ENCODE peak calls at places on chromosomes 11 and 22, in six cellular contexts. C is MCF 10A; J is activated CD4-positive, alpha-beta T cell treated with anti-CD3 and anti-CD28 coated beads, Interleukin-2, amount 50 U/mL, for 48 hours; Z is NCI-H1436; P is pulmonary artery endothelial cell; V is gastrocnemius medialis. B is an unnamed sample.

GRCh38 chr11:11813288-11813962 is 28.3 kb upstream of the USP47 start:
- DNase-seq in C (peak; percentile 80), J (no peak), Z (no peak), P (no peak), V (peak; percentile 57), B (peak; percentile 26)

GRCh38 chr22:29628982-29629381 is 25.5 kb downstream of the NF2 start:
- DNase-seq in C (no peak), J (no peak), Z (no peak), P (no peak), V (no peak), B (no peak)

GRCh38 chr22:28788601-28789000 is 11.8 kb downstream of the XBP1 start:
- DNase-seq in C (no peak), J (no peak), Z (peak; percentile 30), P (no peak), V (no peak), B (no peak)

GRCh38 chr11:38156495-38157146 is 1558.6 kb upstream of the RAG2 start:
- DNase-seq in C (no peak), J (no peak), Z (no peak), P (no peak), V (no peak), B (no peak)

GRCh38 chr11:96168623-96169022 is 174.4 kb downstream of the MAML2 start:
- DNase-seq in C (peak; percentile 94), J (no peak), Z (no peak), P (no peak), V (peak; percentile 48), B (no peak)

GRCh38 chr11:45651841-45652745 is 13.3 kb downstream of the CHST1 start:
- DNase-seq in C (no peak), J (no peak), Z (no peak), P (no peak), V (no peak), B (no peak)

GRCh38 chr11:104328514-104328912 is 164.6 kb upstream of the PDGFD start:
- DNase-seq in C (no peak), J (no peak), Z (no peak), P (no peak), V (no peak), B (no peak)

GRCh38 chr11:134538793-134539192 is 126.8 kb upstream of the B3GAT1 start:
- DNase-seq in C (no peak), J (no peak), Z (no peak), P (no peak), V (no peak), B (no peak)

GRCh38 chr11:103659743-103660142 is 376.7 kb upstream of the DDI1 start:
- DNase-seq in C (peak; percentile 17), J (no peak), Z (no peak), P (no peak), V (no peak), B (no peak)

GRCh38 chr11:132134322-132134721 is 763.9 kb downstream of the NTM start:
- DNase-seq in C (peak; percentile 10), J (no peak), Z (no peak), P (no peak), V (no peak), B (no peak)

GRCh38 chr11:119095066-119095880 is 6.4 kb downstream of the DPAGT1 start:
- DNase-seq in C (peak; percentile 100), J (peak; percentile 99), Z (peak; percentile 99), P (peak; percentile 99), V (peak; percentile 99), B (peak; percentile 98)

GRCh38 chr22:49749885-49750510 is 77.7 kb downstream of the BRD1 start:
- DNase-seq in C (no peak), J (no peak), Z (no peak), P (no peak), V (peak; percentile 4), B (no peak)

GRCh38 chr22:23404689-23405365 is 175.3 kb downstream of the IGLL1 start:
- DNase-seq in C (peak; percentile 11), J (no peak), Z (no peak), P (no peak), V (no peak), B (no peak)

GRCh38 chr11:124725719-124726105 is 14.0 kb upstream of the NRGN start:
- DNase-seq in C (peak; percentile 47), J (no peak), Z (no peak), P (peak; percentile 56), V (no peak), B (no peak)

GRCh38 chr11:76653674-76654309 is 16.8 kb downstream of the LRRC32 start:
- DNase-seq in C (peak; percentile 12), J (peak; percentile 1), Z (no peak), P (no peak), V (peak; percentile 50), B (peak; percentile 50)

GRCh38 chr11:17898782-17899181 is 114.1 kb downstream of the SERGEF start:
- DNase-seq in C (peak; percentile 29), J (no peak), Z (no peak), P (no peak), V (no peak), B (no peak)

GRCh38 chr11:17014774-17015638 is 792 bp upstream of the PLEKHA7 start:
- DNase-seq in C (peak; percentile 72), J (peak; percentile 26), Z (peak; percentile 32), P (no peak), V (no peak), B (no peak)

GRCh38 chr11:67237574-67237973 is 28.7 kb upstream of the GRK2 start:
- DNase-seq in C (no peak), J (no peak), Z (no peak), P (no peak), V (no peak), B (no peak)

GRCh38 chr11:70532066-70532440 is 133.7 kb downstream of the CTTN start:
- DNase-seq in C (no peak), J (no peak), Z (no peak), P (no peak), V (no peak), B (no peak)

GRCh38 chr11:118064956-118065355 is 11.9 kb upstream of the TMPRSS4 start:
- DNase-seq in C (no peak), J (no peak), Z (no peak), P (no peak), V (no peak), B (no peak)

B was measured in smooth muscle cell of the brain vasculature.